ENCODE peak calls at places on chromosomes 2 and 18, in six cellular contexts. V is NAMALWA; J is psoas muscle; K is activated gamma-delta T cell treated with anti-CD3 and anti-CD28 coated beads, Interleukin-2, amount 50 U/mL, for 16 hours; E is EL; W is islet precursor cell. T is an unnamed sample.

GRCh38 chr2:63875143-63875542 is 33.4 kb downstream of the UGP2 start:
- DNase-seq in V (no peak), J (no peak), K (no peak), E (peak), W (no peak), T (no peak)

GRCh38 chr18:8386981-8387380 is 222.3 kb upstream of the RAB12 start:
- DNase-seq in V (no peak), J (no peak), K (no peak), E (no peak), W (no peak), T (no peak)

GRCh38 chr2:233798335-233799086 is 20.4 kb downstream of the MROH2A start:
- DNase-seq in V (no peak), J (no peak), K (no peak), E (no peak), W (peak), T (no peak)

GRCh38 chr2:239401450-239402227 is 819 bp upstream of the HDAC4 start:
- DNase-seq in V (peak), J (peak), K (peak), E (peak), W (peak), T (peak)

GRCh38 chr18:10591891-10592290 is 66.1 kb downstream of the NAPG start:
- DNase-seq in V (no peak), J (no peak), K (no peak), E (no peak), W (no peak), T (no peak)

GRCh38 chr18:62288669-62289016 is 36.5 kb upstream of the TNFRSF11A start:
- DNase-seq in V (peak), J (no peak), K (no peak), E (no peak), W (no peak), T (no peak)

GRCh38 chr2:158184001-158184400 is 82.3 kb downstream of the UPP2 start:
- DNase-seq in V (no peak), J (no peak), K (no peak), E (no peak), W (no peak), T (no peak)

GRCh38 chr2:186582698-186583097 is 7.2 kb upstream of the ITGAV start:
- DNase-seq in V (no peak), J (no peak), K (no peak), E (no peak), W (no peak), T (no peak)

GRCh38 chr2:163077241-163077640 is 238.7 kb upstream of the KCNH7 start:
- DNase-seq in V (no peak), J (no peak), K (no peak), E (no peak), W (no peak), T (no peak)

GRCh38 chr18:25737710-25738251 is 352.6 kb downstream of the SS18 start:
- DNase-seq in V (no peak), J (no peak), K (no peak), E (peak), W (peak), T (no peak)

GRCh38 chr18:78562446-78563020 is 417.1 kb upstream of the SALL3 start:
- DNase-seq in V (no peak), J (no peak), K (no peak), E (no peak), W (no peak), T (no peak)

GRCh38 chr2:40435426-40436092 is 16.3 kb downstream of the SLC8A1 start:
- DNase-seq in V (no peak), J (no peak), K (no peak), E (no peak), W (no peak), T (no peak)

GRCh38 chr2:62501794-62502500 is 4.0 kb downstream of the TMEM17 start:
- DNase-seq in V (no peak), J (no peak), K (no peak), E (peak), W (peak), T (no peak)

GRCh38 chr2:11872247-11872947 is 126.0 kb downstream of the LPIN1 start:
- DNase-seq in V (no peak), J (no peak), K (no peak), E (no peak), W (peak), T (no peak)

GRCh38 chr2:172848549-172848948 is 112.9 kb downstream of the RAPGEF4 start:
- DNase-seq in V (no peak), J (no peak), K (no peak), E (no peak), W (no peak), T (no peak)

GRCh38 chr2:239688098-239688497 is 287.3 kb upstream of the HDAC4 start:
- DNase-seq in V (no peak), J (no peak), K (no peak), E (no peak), W (peak), T (no peak)

GRCh38 chr2:43609304-43609883 is 13.6 kb upstream of the THADA start:
- DNase-seq in V (peak), J (no peak), K (peak), E (peak), W (peak), T (peak)

GRCh38 chr2:50849205-50849604 is 182.7 kb downstream of the NRXN1 start:
- DNase-seq in V (no peak), J (no peak), K (no peak), E (no peak), W (peak), T (no peak)

GRCh38 chr2:238158807-238159539 is at the start of gene ERFE:
- DNase-seq in V (peak), J (peak), K (no peak), E (peak), W (no peak), T (peak)